ENCODE peak calls at places on chromosome 13, in five cellular contexts. C is Peyer's patch, T is type B pancreatic cell, G is left colon, W is MV-4-11. R is an unnamed sample.

GRCh38 chr13:46593403-46593802 is 40.4 kb downstream of the LRCH1 start:
- DNase-seq in T (no peak), G (no peak), W (no peak), C (peak), R (no peak)

GRCh38 chr13:25886438-25887214 is 165.2 kb downstream of the SHISA2 start:
- DNase-seq in W (no peak), G (no peak), C (no peak), T (no peak), R (no peak)

GRCh38 chr13:92827503-92827902 is 399.1 kb upstream of the GPC6 start:
- DNase-seq in G (no peak), C (no peak), T (no peak), W (no peak), R (no peak)

GRCh38 chr13:74168263-74168675 is 34.1 kb upstream of the KLF12 start:
- DNase-seq in W (no peak), T (no peak), C (no peak), G (no peak), R (no peak)

GRCh38 chr13:99346328-99347070 is 39.3 kb upstream of the GPR183 start:
- DNase-seq in G (no peak), T (no peak), W (no peak), C (no peak), R (no peak)

GRCh38 chr13:50299546-50300249 is 284.5 kb downstream of the KCNRG start:
- DNase-seq in W (no peak), G (no peak), C (no peak), T (no peak), R (no peak)

GRCh38 chr13:50388481-50388880 is 373.2 kb downstream of the KCNRG start:
- DNase-seq in T (no peak), G (no peak), W (no peak), C (no peak), R (no peak)

GRCh38 chr13:23902975-23903905 is 5.9 kb upstream of the C1QTNF9B start:
- DNase-seq in C (no peak), W (no peak), T (no peak), G (no peak), R (no peak)

GRCh38 chr13:101690871-101691270 is 238.4 kb downstream of the ITGBL1 start:
- DNase-seq in T (no peak), G (no peak), C (no peak), W (no peak), R (no peak)

GRCh38 chr13:69556540-69557196 is 551.0 kb upstream of the ATXN8OS start:
- DNase-seq in W (no peak), G (no peak), T (no peak), C (no peak), R (no peak)

GRCh38 chr13:75440100-75440499 is 41.9 kb downstream of the TBC1D4 start:
- DNase-seq in T (no peak), G (peak), C (no peak), W (no peak), R (no peak)

GRCh38 chr13:108609353-108609752 is 20.1 kb upstream of the MYO16 start:
- DNase-seq in G (no peak), T (no peak), W (peak), C (no peak), R (no peak)

GRCh38 chr13:102276479-102276878 is 125.4 kb downstream of the FGF14 start:
- DNase-seq in G (no peak), C (no peak), W (no peak), T (no peak), R (no peak)

GRCh38 chr13:66700336-66700735 is 529.8 kb downstream of the PCDH9 start:
- DNase-seq in C (no peak), W (no peak), T (no peak), G (no peak), R (no peak)

GRCh38 chr13:27022571-27023311 is 148.9 kb downstream of the USP12 start:
- DNase-seq in T (no peak), G (no peak), C (no peak), W (no peak), R (no peak)

GRCh38 chr13:87999141-87999765 is 328.1 kb downstream of the SLITRK5 start:
- DNase-seq in C (no peak), T (no peak), W (peak), G (no peak), R (no peak)

GRCh38 chr13:29849071-29849541 is 1.3 kb downstream of the UBL3 start:
- DNase-seq in G (peak), C (peak), W (peak), T (no peak), R (no peak)

GRCh38 chr13:21053231-21053630 is 8.2 kb downstream of the LATS2 start:
- DNase-seq in W (no peak), G (no peak), T (no peak), C (no peak), R (no peak)

GRCh38 chr13:75931116-75931515 is 295.0 kb downstream of the LMO7 start:
- DNase-seq in C (no peak), T (no peak), G (no peak), W (no peak), R (no peak)

GRCh38 chr13:28022848-28023518 is 34.5 kb upstream of the URAD start:
- DNase-seq in W (no peak), G (no peak), T (no peak), C (no peak), R (no peak)